ENCODE peak calls at places on chromosomes 5 and 9, in four cellular contexts. L is Kasumi-1, T is testis, E is naive B cell. G is an unnamed sample.

GRCh38 chr9:74960548-74960947 is 7.8 kb upstream of the C9orf40 start:
- DNase-seq in E (no peak), T (no peak), L (no peak), G (no peak)

GRCh38 chr9:111896942-111897830 is 572 bp downstream of the UGCG start:
- DNase-seq in T (peak), E (no peak), L (peak), G (no peak)

GRCh38 chr9:112299514-112299913 is 33.9 kb downstream of the PTBP3 start:
- DNase-seq in T (no peak), E (no peak), L (no peak), G (no peak)

GRCh38 chr5:55033568-55033967 is 9.5 kb downstream of the GZMK start:
- DNase-seq in E (no peak), T (no peak), L (no peak), G (no peak)

GRCh38 chr9:125748511-125749099 is 1.4 kb downstream of the PBX3 start:
- DNase-seq in E (no peak), L (no peak), T (peak), G (no peak)

GRCh38 chr5:157278319-157279037 is 12.6 kb downstream of the CYFIP2 start:
- DNase-seq in E (no peak), L (no peak), T (no peak), G (no peak)

GRCh38 chr9:121563425-121563824 is 63.8 kb upstream of the GGTA1 start:
- DNase-seq in E (no peak), T (no peak), L (no peak), G (no peak)

GRCh38 chr9:15277400-15278137 is 29.4 kb downstream of the TTC39B start:
- DNase-seq in T (no peak), L (peak), E (peak), G (no peak)

GRCh38 chr5:167244583-167244982 is 1046.9 kb upstream of the WWC1 start:
- DNase-seq in T (no peak), E (no peak), L (no peak), G (peak)

GRCh38 chr5:27598576-27598975 is 560.2 kb upstream of the CDH9 start:
- DNase-seq in L (no peak), T (no peak), E (no peak), G (no peak)

GRCh38 chr5:127830829-127831598 is 127.8 kb downstream of the CCDC192 start:
- DNase-seq in T (no peak), L (no peak), E (no peak), G (no peak)

GRCh38 chr5:137212471-137212870 is 286.7 kb downstream of the SPOCK1 start:
- DNase-seq in T (no peak), E (no peak), L (no peak), G (no peak)

GRCh38 chr5:135977375-135977928 is 22.7 kb upstream of the LECT2 start:
- DNase-seq in L (peak), E (no peak), T (peak), G (peak)

GRCh38 chr5:104859437-104859836 is 1296.8 kb upstream of the NUDT12 start:
- DNase-seq in E (no peak), T (no peak), L (no peak), G (no peak)

GRCh38 chr9:24210641-24211040 is 335.1 kb downstream of the IZUMO3 start:
- DNase-seq in E (no peak), L (no peak), T (no peak), G (no peak)

G was measured in Calu3.